ENCODE peak calls at places on chromosomes 6 and 20, in four cellular contexts. H is HepG2, J is K562, Z is HCT116. W is an unnamed sample.

GRCh38 chr6:41494212-41495115 is 51.7 kb upstream of the FOXP4 start:
- DNase-seq in Z (no peak), J (no peak), H (no peak), W (no peak)

GRCh38 chr20:37291724-37292126 is 2.3 kb downstream of the MANBAL start:
- DNase-seq in H (no peak), Z (no peak), J (no peak), W (no peak)

GRCh38 chr6:119791746-119792145 is 442.2 kb upstream of the MAN1A1 start:
- DNase-seq in J (no peak), H (no peak), Z (peak; percentile 29), W (no peak)

GRCh38 chr6:105594272-105594671 is 191.4 kb upstream of the PREP start:
- DNase-seq in Z (no peak), J (no peak), H (no peak), W (no peak)

GRCh38 chr6:36781669-36782068 is 57.6 kb downstream of the CPNE5 start:
- DNase-seq in H (no peak), Z (no peak), J (no peak), W (no peak)

GRCh38 chr20:19968488-19969073 is 48.6 kb upstream of the NAA20 start:
- DNase-seq in J (no peak), H (no peak), Z (no peak), W (no peak)

GRCh38 chr6:135995160-135995898 is 143.8 kb downstream of the PDE7B start:
- DNase-seq in J (no peak), H (no peak), Z (no peak), W (peak; percentile 12)

GRCh38 chr6:33609444-33610034 is 11.6 kb upstream of the ITPR3 start:
- DNase-seq in Z (no peak), J (no peak), H (no peak), W (no peak)

GRCh38 chr20:11907621-11908020 is 10.1 kb upstream of the BTBD3 start:
- DNase-seq in Z (no peak), H (no peak), J (no peak), W (no peak)

GRCh38 chr6:52877786-52878185 is 31.7 kb downstream of the GSTA3 start:
- DNase-seq in Z (no peak), H (no peak), J (no peak), W (no peak)

GRCh38 chr6:35396991-35397390 is 54.6 kb downstream of the PPARD start:
- DNase-seq in H (no peak), Z (no peak), J (no peak), W (no peak)

GRCh38 chr20:57266251-57267157 is at the start of gene BMP7:
- DNase-seq in H (no peak), J (no peak), Z (no peak), W (no peak)

GRCh38 chr20:20214757-20215275 is 153.1 kb upstream of the INSM1 start:
- DNase-seq in Z (no peak), H (no peak), J (no peak), W (no peak)

GRCh38 chr6:42452171-42453026 is 673 bp upstream of the TRERF1 start:
- DNase-seq in J (peak; percentile 66), Z (peak; percentile 60), H (no peak), W (no peak)

GRCh38 chr20:47262365-47263013 is 94.0 kb downstream of the ZMYND8 start:
- DNase-seq in J (no peak), H (no peak), Z (no peak), W (no peak)
- H3K27ac ChIP-seq in J (no peak overlapping the region), H (no peak overlapping the region), Z (no peak overlapping the region), W (peak overlapping the region; percentile 45)

GRCh38 chr20:33839591-33839990 is 28.4 kb downstream of the CHMP4B start:
- DNase-seq in Z (no peak), H (no peak), J (no peak), W (no peak)

GRCh38 chr20:33832113-33832853 is 21.1 kb downstream of the CHMP4B start:
- DNase-seq in J (no peak), H (no peak), Z (no peak), W (no peak)

GRCh38 chr20:33837096-33837830 is 26.1 kb downstream of the CHMP4B start:
- DNase-seq in J (no peak), H (no peak), Z (no peak), W (no peak)

GRCh38 chr20:33838035-33838864 is 27.1 kb downstream of the CHMP4B start:
- DNase-seq in Z (no peak), H (no peak), J (no peak), W (no peak)

DNA sequence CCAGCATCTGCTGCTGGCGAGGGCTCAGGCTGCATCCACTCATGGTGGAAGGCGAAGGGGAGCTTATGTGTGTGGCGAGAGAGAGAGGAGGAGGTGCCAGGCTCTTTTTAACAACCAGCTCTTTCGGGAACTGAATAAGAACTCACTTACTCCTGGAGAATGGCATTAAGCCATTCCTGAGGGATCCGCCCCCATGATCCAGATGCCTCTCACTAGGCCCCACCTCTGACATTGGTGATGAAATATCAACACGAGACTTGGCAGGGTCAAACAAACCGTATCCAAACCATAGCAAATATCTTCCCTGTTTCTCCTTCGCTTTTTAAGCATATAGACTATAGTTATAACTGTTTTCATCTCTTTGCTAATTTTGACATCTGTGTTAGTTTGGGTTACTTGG is 24.6 kb downstream of the CHMP4B start:
- DNase-seq in H (no peak), J (no peak), Z (no peak), W (no peak)
- TF ChIP-seq TCF7L2 in H (no peak), J (no peak), Z (no peak), W (no peak)

DNA sequence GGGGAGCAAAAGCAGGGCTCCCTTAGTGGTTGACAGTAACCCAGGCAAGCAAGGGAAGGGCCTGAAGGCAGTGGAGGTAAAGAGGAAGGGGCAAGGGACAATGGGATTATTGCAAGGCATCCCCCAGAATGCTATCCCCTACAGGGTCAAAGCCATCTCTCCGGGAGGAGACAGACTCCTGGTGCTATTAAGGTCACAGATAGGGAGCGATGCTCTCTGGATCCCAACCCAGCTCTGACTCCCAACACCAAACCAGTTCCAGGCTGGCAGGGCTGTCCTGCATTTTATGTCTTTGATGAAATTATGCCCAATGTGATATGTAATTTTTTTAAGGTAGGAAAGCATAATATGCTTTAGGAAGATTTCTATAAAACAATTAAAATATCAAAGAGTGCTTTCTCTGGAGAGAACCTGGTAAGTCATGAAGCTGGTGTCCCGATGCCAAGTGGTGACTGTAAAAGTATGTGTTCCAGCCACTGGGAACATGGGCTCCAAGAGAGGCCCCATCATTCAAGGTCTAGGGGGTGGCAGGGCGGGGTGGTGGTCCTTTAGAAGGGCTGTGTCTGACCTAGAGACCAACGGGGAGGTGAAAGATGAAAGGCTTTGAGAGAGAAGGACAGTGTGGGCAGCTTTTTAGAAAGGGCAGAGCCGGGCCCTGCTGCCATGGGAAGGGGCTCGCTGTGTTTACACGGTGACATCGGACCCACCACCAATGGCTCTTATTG is 276.5 kb downstream of the CDC5L start:
- DNase-seq in H (no peak), J (no peak), Z (no peak), W (no peak)
- H3K27ac ChIP-seq in H (no peak overlapping the region), J (no peak overlapping the region), Z (no peak overlapping the region), W (no peak overlapping the region)

GRCh38 chr6:6713660-6714446 is 125.3 kb downstream of the LY86 start:
- DNase-seq in H (no peak), J (no peak), Z (no peak), W (no peak)

GRCh38 chr6:6711832-6712231 is 123.3 kb downstream of the LY86 start:
- DNase-seq in H (no peak), J (peak; percentile 32), Z (no peak), W (no peak)

GRCh38 chr6:6712979-6713514 is 124.5 kb downstream of the LY86 start:
- DNase-seq in J (no peak), Z (no peak), H (no peak), W (no peak)

GRCh38 chr6:6714498-6715360 is 126.2 kb downstream of the LY86 start:
- DNase-seq in H (no peak), Z (no peak), J (no peak), W (no peak)

GRCh38 chr6:6712258-6712978 is 123.9 kb downstream of the LY86 start:
- DNase-seq in Z (peak; percentile 38), H (peak; percentile 83), J (peak; percentile 91), W (no peak)
- TF ChIP-seq TCF7L2 in Z (no peak), H (no peak), J (no peak), W (no peak)

GRCh38 chr6:40286721-40287120 is 300.4 kb downstream of the LRFN2 start:
- DNase-seq in H (no peak), J (no peak), Z (no peak), W (no peak)

GRCh38 chr6:40288919-40289318 is 298.2 kb downstream of the LRFN2 start:
- DNase-seq in J (no peak), H (no peak), Z (no peak), W (no peak)

GRCh38 chr6:40285535-40285934 is 301.6 kb downstream of the LRFN2 start:
- DNase-seq in J (no peak), H (no peak), Z (no peak), W (no peak)

GRCh38 chr6:40287296-40287820 is 299.8 kb downstream of the LRFN2 start:
- DNase-seq in Z (no peak), H (no peak), J (no peak), W (no peak)

DNA sequence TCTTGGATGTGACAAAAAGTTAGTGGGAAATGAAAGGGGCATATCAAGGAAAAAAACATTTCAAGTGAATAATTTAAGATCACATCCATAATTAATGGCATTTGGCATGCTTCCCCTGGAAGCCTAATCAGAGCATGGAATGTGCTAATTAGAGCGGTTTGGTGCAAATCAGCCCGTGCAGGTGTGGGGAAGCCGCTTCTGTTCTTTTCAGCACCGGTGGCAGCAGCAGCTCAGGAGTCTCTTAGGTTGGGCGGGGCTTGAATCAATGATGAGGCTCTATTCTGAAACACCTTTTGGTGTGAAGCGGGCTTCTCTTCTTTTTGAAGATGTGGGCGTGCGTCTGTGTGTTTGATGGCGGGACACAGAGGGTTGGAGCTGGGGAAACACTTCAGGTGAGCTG is 301.1 kb downstream of the LRFN2 start:
- DNase-seq in Z (no peak), J (no peak), H (no peak), W (no peak)
- H3K27ac ChIP-seq in Z (no peak overlapping the region), J (no peak overlapping the region), H (no peak overlapping the region), W (no peak overlapping the region)

GRCh38 chr6:13761361-13762036 is 49.9 kb upstream of the RANBP9 start:
- DNase-seq in H (no peak), J (no peak), Z (no peak), W (no peak)

GRCh38 chr6:13763740-13764381 is 50.5 kb downstream of the MCUR1 start:
- DNase-seq in J (no peak), H (no peak), Z (no peak), W (no peak)

GRCh38 chr6:13760948-13761347 is 49.3 kb upstream of the RANBP9 start:
- DNase-seq in H (no peak), Z (no peak), J (no peak), W (no peak)

GRCh38 chr6:13764996-13765395 is 49.4 kb downstream of the MCUR1 start:
- DNase-seq in Z (no peak), H (no peak), J (no peak), W (no peak)

DNA sequence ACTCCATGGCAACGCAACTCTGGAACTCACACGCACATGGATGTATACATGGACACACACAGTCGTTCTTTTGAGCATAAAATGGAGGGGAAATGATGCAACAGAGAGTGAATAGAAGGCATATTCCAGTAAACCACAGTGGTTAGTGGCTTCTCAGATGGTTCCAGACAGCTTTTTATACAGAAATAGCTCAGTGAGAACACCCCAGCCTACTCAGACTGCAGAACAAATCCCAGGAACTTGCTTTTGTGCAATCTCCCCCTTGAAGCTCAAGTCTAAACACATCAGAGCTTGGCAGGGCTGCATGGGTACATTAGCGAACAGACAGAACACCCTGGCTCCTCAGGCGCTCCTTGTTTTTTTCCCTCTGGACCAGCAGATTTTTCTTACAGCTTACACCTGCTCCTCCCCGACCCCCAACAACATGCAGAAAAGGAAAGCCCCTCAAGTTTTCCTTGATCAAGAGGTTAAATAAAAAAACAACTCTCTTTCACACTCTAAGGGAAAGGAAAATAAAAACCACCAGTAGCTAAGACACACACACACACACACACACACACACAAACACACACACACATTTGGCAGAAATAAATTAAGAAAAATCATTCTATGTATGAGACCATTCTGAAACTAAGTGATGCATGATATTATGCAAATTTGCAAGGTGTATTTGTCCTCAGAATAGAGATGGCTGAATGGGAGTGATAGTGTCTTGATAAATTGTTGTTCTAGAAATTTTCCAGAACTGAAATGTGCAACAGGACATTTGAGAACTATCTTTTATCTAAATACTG is 51.2 kb upstream of the RANBP9 start:
- DNase-seq in H (no peak), Z (no peak), J (no peak), W (no peak)
- TF ChIP-seq TCF7L2 in H (no peak), Z (no peak), J (no peak), W (no peak)